ENCODE peak calls at places on chromosomes 12 and 14, in nine cellular contexts. Y is nephron progenitor cell; I is activated CD4-positive, alpha-beta T cell treated with anti-CD3 and anti-CD28 coated beads, Interleukin-2, amount 50 U/mL, for 48 hours; D is RCC 7860; F is NCI-H1694 treated with DMSO at 0.1 percent for 48 hours; M is astrocyte of the cerebellum; Q is left colon; G is GM12865; H is T-helper 1 cell. L is an unnamed sample.

GRCh38 chr12:55659486-55660385 is 23.0 kb downstream of the OR10P1 start:
- DNase-seq in Y (no peak), I (no peak), D (no peak), F (no peak), M (no peak), Q (no peak), G (peak; percentile 37), H (no peak), L (no peak)

GRCh38 chr12:106139422-106140141 is 828 bp upstream of the NUAK1 start:
- DNase-seq in Y (peak; percentile 79), I (peak; percentile 46), D (peak; percentile 72), F (no peak), M (no peak), Q (peak; percentile 81), G (peak; percentile 9), H (no peak), L (peak; percentile 81)

GRCh38 chr14:68214431-68214830 is 394.9 kb downstream of the RAD51B start:
- DNase-seq in Y (no peak), I (no peak), D (no peak), F (no peak), M (no peak), Q (no peak), G (no peak), H (no peak), L (no peak)

GRCh38 chr14:104130974-104131651 is 7.3 kb upstream of the KIF26A start:
- DNase-seq in Y (peak; percentile 47), I (peak; percentile 30), D (no peak), F (peak; percentile 98), M (no peak), Q (peak; percentile 43), G (peak; percentile 40), H (no peak), L (peak; percentile 69)

GRCh38 chr14:72401632-72402428 is 469.6 kb downstream of the RGS6 start:
- DNase-seq in Y (no peak), I (no peak), D (no peak), F (no peak), M (no peak), Q (no peak), G (peak; percentile 31), H (peak; percentile 7), L (no peak)

GRCh38 chr12:6215932-6216494 is 15.8 kb downstream of the CD9 start:
- DNase-seq in Y (no peak), I (peak; percentile 15), D (peak; percentile 98), F (no peak), M (peak; percentile 69), Q (peak; percentile 94), G (no peak), H (no peak), L (peak; percentile 90)

GRCh38 chr12:22173154-22173553 is 127.1 kb downstream of the CMAS start:
- DNase-seq in Y (no peak), I (no peak), D (no peak), F (no peak), M (no peak), Q (no peak), G (no peak), H (no peak), L (no peak)

GRCh38 chr12:93244514-93245077 is 133.1 kb upstream of the NUDT4 start:
- DNase-seq in Y (no peak), I (peak; percentile 27), D (no peak), F (no peak), M (no peak), Q (no peak), G (peak; percentile 68), H (no peak), L (no peak)

GRCh38 chr12:87687362-87687761 is 341.8 kb downstream of the C12orf50 start:
- DNase-seq in Y (peak; percentile 2), I (no peak), D (peak; percentile 82), F (no peak), M (peak; percentile 12), Q (no peak), G (no peak), H (no peak), L (no peak)

L was measured in colonic mucosa.